ENCODE peak calls at places on chromosomes 7 and 10, in four cellular contexts. One of them, this sample, is unnamed.
A peak's percentile ranks its signal among the peaks of the same experiment; 100 is the strongest.

GRCh38 chr7:111987115-111987826 is 218.9 kb downstream of the DOCK4 start:
- DNase-seq in MV-4-11: peak; percentile 85
- DNase-seq in heart right ventricle: no peak
- DNase-seq in tibial artery: no peak
- DNase-seq in this sample: no peak

GRCh38 chr10:104033966-104034365 is 51.7 kb downstream of the COL17A1 start:
- DNase-seq in MV-4-11: no peak
- DNase-seq in heart right ventricle: no peak
- DNase-seq in tibial artery: no peak
- DNase-seq in this sample: no peak

GRCh38 chr10:77592946-77593636 is 44.5 kb downstream of the KCNMA1 start:
- DNase-seq in MV-4-11: no peak
- DNase-seq in heart right ventricle: no peak
- DNase-seq in tibial artery: peak; percentile 78
- DNase-seq in this sample: no peak

GRCh38 chr10:92150798-92151197 is 140.1 kb downstream of the CPEB3 start:
- DNase-seq in MV-4-11: no peak
- DNase-seq in heart right ventricle: no peak
- DNase-seq in tibial artery: no peak
- DNase-seq in this sample: no peak

GRCh38 chr7:102042016-102042656 is 224.7 kb downstream of the CUX1 start:
- DNase-seq in MV-4-11: no peak
- DNase-seq in heart right ventricle: no peak
- DNase-seq in tibial artery: no peak
- DNase-seq in this sample: peak; percentile 35

GRCh38 chr10:78210548-78210947 is 176.9 kb downstream of the RPS24 start:
- DNase-seq in MV-4-11: no peak
- DNase-seq in heart right ventricle: no peak
- DNase-seq in tibial artery: no peak
- DNase-seq in this sample: no peak

GRCh38 chr7:157877298-157877840 is 540.6 kb downstream of the DNAJB6 start:
- DNase-seq in MV-4-11: no peak
- DNase-seq in heart right ventricle: no peak
- DNase-seq in tibial artery: no peak
- DNase-seq in this sample: no peak

GRCh38 chr10:69087600-69088470 is at the start of gene SRGN:
- DNase-seq in MV-4-11: peak; percentile 98
- DNase-seq in heart right ventricle: no peak
- DNase-seq in tibial artery: peak; percentile 87
- DNase-seq in this sample: peak; percentile 81

GRCh38 chr7:24881622-24882021 is 98.4 kb downstream of the OSBPL3 start:
- DNase-seq in MV-4-11: no peak
- DNase-seq in heart right ventricle: no peak
- DNase-seq in tibial artery: no peak
- DNase-seq in this sample: no peak

GRCh38 chr10:124866812-124867211 is 65.2 kb downstream of the ABRAXAS2 start:
- DNase-seq in MV-4-11: no peak
- DNase-seq in heart right ventricle: no peak
- DNase-seq in tibial artery: no peak
- DNase-seq in this sample: no peak

GRCh38 chr7:156999611-157000046 is 10.8 kb downstream of the MNX1 start:
- DNase-seq in MV-4-11: no peak
- DNase-seq in heart right ventricle: no peak
- DNase-seq in tibial artery: no peak
- DNase-seq in this sample: peak; percentile 43

GRCh38 chr10:4723860-4724259 is 102.1 kb upstream of the AKR1E2 start:
- DNase-seq in MV-4-11: no peak
- DNase-seq in heart right ventricle: no peak
- DNase-seq in tibial artery: no peak
- DNase-seq in this sample: no peak

GRCh38 chr10:8235253-8236027 is 181.0 kb downstream of the GATA3 start:
- DNase-seq in MV-4-11: no peak
- DNase-seq in heart right ventricle: no peak
- DNase-seq in tibial artery: no peak
- DNase-seq in this sample: no peak

GRCh38 chr10:125084191-125085186 is 75.9 kb downstream of the CTBP2 start:
- DNase-seq in MV-4-11: no peak
- DNase-seq in heart right ventricle: peak; percentile 84
- DNase-seq in tibial artery: peak; percentile 69
- DNase-seq in this sample: no peak

GRCh38 chr7:30226593-30227268 is 57.7 kb upstream of the ZNRF2 start:
- DNase-seq in MV-4-11: no peak
- DNase-seq in heart right ventricle: no peak
- DNase-seq in tibial artery: no peak
- DNase-seq in this sample: no peak

GRCh38 chr10:69896601-69897000 is 94.9 kb downstream of the COL13A1 start:
- DNase-seq in MV-4-11: no peak
- DNase-seq in heart right ventricle: no peak
- DNase-seq in tibial artery: no peak
- DNase-seq in this sample: no peak

GRCh38 chr7:137519964-137520363 is 176.4 kb upstream of the PTN start:
- DNase-seq in MV-4-11: no peak
- DNase-seq in heart right ventricle: no peak
- DNase-seq in tibial artery: no peak
- DNase-seq in this sample: no peak

GRCh38 chr7:103073989-103074518 is 542 bp downstream of the FBXL13 start:
- DNase-seq in MV-4-11: no peak
- DNase-seq in heart right ventricle: no peak
- DNase-seq in tibial artery: peak; percentile 20
- DNase-seq in this sample: no peak

GRCh38 chr7:90858546-90858945 is 262.4 kb downstream of the CDK14 start:
- DNase-seq in MV-4-11: no peak
- DNase-seq in heart right ventricle: no peak
- DNase-seq in tibial artery: no peak
- DNase-seq in this sample: no peak

GRCh38 chr10:57418476-57418875 is 849.2 kb downstream of the IPMK start:
- DNase-seq in MV-4-11: no peak
- DNase-seq in heart right ventricle: no peak
- DNase-seq in tibial artery: no peak
- DNase-seq in this sample: no peak

GRCh38 chr10:128631801-128632241 is 505.6 kb upstream of the MKI67 start:
- DNase-seq in MV-4-11: peak; percentile 38
- DNase-seq in heart right ventricle: no peak
- DNase-seq in tibial artery: no peak
- DNase-seq in this sample: no peak

GRCh38 chr10:92891885-92892705 is 43.8 kb downstream of the EXOC6 start:
- DNase-seq in MV-4-11: no peak
- DNase-seq in heart right ventricle: no peak
- DNase-seq in tibial artery: no peak
- DNase-seq in this sample: peak; percentile 65

GRCh38 chr7:121525155-121525819 is 129.2 kb upstream of the FAM3C start:
- DNase-seq in MV-4-11: no peak
- DNase-seq in heart right ventricle: no peak
- DNase-seq in tibial artery: no peak
- DNase-seq in this sample: no peak

This sample was measured in sciatic nerve.